ENCODE peak calls at places on chromosomes 4 and X, in five cellular contexts. R is GM23248, V is adrenal gland, Q is pancreas, H is hepatocyte. O is an unnamed sample. For H3K27me3, the result is how much of the 10 kb centered on the place peaks cover.

GRCh38 chr4:74317616-74318256 is 9.5 kb downstream of the EPGN start:
- DNase-seq in Q (no peak), V (no peak), R (peak), H (no peak), O (no peak)

GRCh38 chr4:5874811-5875465 is 17.9 kb downstream of the CRMP1 start:
- DNase-seq in V (no peak), Q (no peak), R (peak), H (no peak), O (no peak)

GRCh38 chrX:101539116-101539515 is 11.2 kb upstream of the ARMCX1 start:
- DNase-seq in R (no peak), V (no peak), H (no peak), Q (no peak), O (no peak)

GRCh38 chr4:45423876-45424275 is 697.5 kb upstream of the GNPDA2 start:
- DNase-seq in H (no peak), R (no peak), Q (no peak), V (no peak), O (no peak)

GRCh38 chr4:94954273-94954672 is 196.5 kb downstream of the BMPR1B start:
- DNase-seq in H (no peak), Q (no peak), V (no peak), R (no peak), O (no peak)

GRCh38 chr4:129342820-129343219 is 246.9 kb downstream of the C4orf33 start:
- DNase-seq in Q (no peak), R (peak), H (peak), V (no peak), O (no peak)

GRCh38 chr4:178577933-178578332 is 1135.7 kb upstream of the AGA start:
- DNase-seq in V (no peak), R (no peak), Q (no peak), H (no peak), O (peak)

GRCh38 chrX:123960956-123961267 is 594 bp upstream of the STAG2 start:
- DNase-seq in R (no peak), H (no peak), V (no peak), Q (no peak), O (no peak)

GRCh38 chr4:2781911-2782310 is 11.0 kb upstream of the SH3BP2 start:
- DNase-seq in H (no peak), Q (no peak), V (no peak), R (no peak), O (no peak)

GRCh38 chr4:133808151-133808550 is 393.4 kb downstream of the PABPC4L start:
- DNase-seq in Q (no peak), H (no peak), V (no peak), R (no peak), O (no peak)

GRCh38 chrX:64975491-64975890 is 759 bp downstream of the ZC4H2 start:
- DNase-seq in Q (peak), H (peak), R (peak), V (peak), O (peak)

GRCh38 chr4:76457885-76458284 is 22.9 kb downstream of the SHROOM3 start:
- DNase-seq in Q (no peak), V (no peak), R (no peak), H (peak), O (peak)

GRCh38 chrX:130351567-130351966 is 11.8 kb downstream of the SLC25A14 start:
- DNase-seq in Q (no peak), R (no peak), H (no peak), V (no peak), O (no peak)

GRCh38 chr4:155608231-155608885 is 58.3 kb upstream of the GUCY1A1 start:
- DNase-seq in H (no peak), V (no peak), R (peak), Q (no peak), O (no peak)

GRCh38 chrX:135505356-135505755 is 15.1 kb upstream of the INTS6L start:
- DNase-seq in Q (no peak), R (peak), H (no peak), V (no peak), O (no peak)

GRCh38 chr4:2247128-2248043 is 5.5 kb upstream of the HAUS3 start:
- DNase-seq in R (no peak), V (peak), H (peak), Q (peak), O (no peak)

GRCh38 chr4:58247792-58248191 is 1137.6 kb upstream of the IGFBP7 start:
- DNase-seq in R (no peak), V (no peak), Q (no peak), H (peak), O (peak)

GRCh38 chrX:112832481-112833095 is 8.0 kb downstream of the AMOT start:
- DNase-seq in V (no peak), R (peak), Q (peak), H (peak), O (no peak)

GRCh38 chrX:153882086-153882498 is 3.9 kb downstream of the L1CAM start:
- DNase-seq in H (no peak), R (peak), V (no peak), Q (no peak), O (no peak)

GRCh38 chr4:178387756-178388155 is 945.5 kb upstream of the AGA start:
- DNase-seq in V (no peak), R (no peak), Q (no peak), H (no peak), O (no peak)

GRCh38 chr4:101527186-101527585 is 179.9 kb upstream of the PPP3CA start:
- DNase-seq in Q (no peak), H (no peak), R (peak), V (no peak), O (no peak)

GRCh38 chr4:94641702-94642560 is 115.8 kb upstream of the BMPR1B start:
- DNase-seq in V (no peak), H (no peak), R (peak), Q (no peak), O (no peak)

GRCh38 chr4:74230902-74231499 is 73.1 kb downstream of the MTHFD2L start:
- DNase-seq in H (no peak), R (peak), Q (no peak), V (no peak), O (no peak)

GRCh38 chrX:17987783-17988182 is 126.7 kb upstream of the RAI2 start:
- DNase-seq in H (no peak), Q (no peak), R (no peak), V (no peak), O (no peak)

GRCh38 chr4:174080361-174080760 is 203.1 kb downstream of the FBXO8 start:
- DNase-seq in V (no peak), R (peak), Q (no peak), H (peak), O (no peak)

GRCh38 chr4:150114641-150115040 is 36.4 kb downstream of the DCLK2 start:
- DNase-seq in R (no peak), V (no peak), Q (no peak), H (no peak), O (no peak)

GRCh38 chr4:153393397-153393796 is 48.9 kb downstream of the MND1 start:
- DNase-seq in R (peak), H (peak), V (peak), Q (peak), O (no peak)

GRCh38 chrX:107025538-107025937 is 25.5 kb upstream of the MORC4 start:
- DNase-seq in H (peak), V (no peak), R (peak), Q (no peak), O (peak)

GRCh38 chrX:151624677-151625076 is 61.2 kb downstream of the PASD1 start:
- DNase-seq in R (no peak), Q (no peak), H (no peak), V (no peak), O (no peak)

GRCh38 chrX:1401611-1402430 is 9.9 kb upstream of the SLC25A6 start:
- DNase-seq in R (no peak), Q (no peak), H (no peak), V (no peak), O (no peak)

GRCh38 chrX:68909945-68910344 is 81.1 kb downstream of the EFNB1 start:
- DNase-seq in Q (no peak), V (no peak), H (no peak), R (no peak), O (no peak)

GRCh38 chr4:185017964-185018772 is at the start of gene HELT:
- DNase-seq in H (no peak), V (no peak), R (no peak), Q (no peak), O (no peak)

GRCh38 chr4:162075691-162076090 is 88.1 kb downstream of the FSTL5 start:
- DNase-seq in V (no peak), R (no peak), Q (no peak), H (no peak), O (no peak)

GRCh38 chr4:91837608-91838029 is 466.1 kb upstream of the GRID2 start:
- DNase-seq in V (no peak), H (peak), R (no peak), Q (no peak), O (no peak)

GRCh38 chr4:81757706-81758105 is 286.0 kb upstream of the RASGEF1B start:
- DNase-seq in Q (no peak), R (no peak), V (peak), H (no peak), O (no peak)

GRCh38 chr4:15779336-15779735 is 1.2 kb downstream of the CD38 start:
- DNase-seq in R (peak), V (peak), H (peak), Q (no peak), O (peak)

GRCh38 chr4:15778742-15779231 is 659 bp downstream of the CD38 start:
- DNase-seq in H (peak), R (peak), Q (peak), V (peak), O (peak)

GRCh38 chr4:15778191-15778741 is at the start of gene CD38:
- DNase-seq in H (peak), V (peak), Q (no peak), R (peak), O (no peak)

GRCh38 chr4:15781427-15782095 is 3.4 kb downstream of the CD38 start:
- DNase-seq in H (no peak), V (no peak), Q (no peak), R (no peak), O (no peak)

DNA sequence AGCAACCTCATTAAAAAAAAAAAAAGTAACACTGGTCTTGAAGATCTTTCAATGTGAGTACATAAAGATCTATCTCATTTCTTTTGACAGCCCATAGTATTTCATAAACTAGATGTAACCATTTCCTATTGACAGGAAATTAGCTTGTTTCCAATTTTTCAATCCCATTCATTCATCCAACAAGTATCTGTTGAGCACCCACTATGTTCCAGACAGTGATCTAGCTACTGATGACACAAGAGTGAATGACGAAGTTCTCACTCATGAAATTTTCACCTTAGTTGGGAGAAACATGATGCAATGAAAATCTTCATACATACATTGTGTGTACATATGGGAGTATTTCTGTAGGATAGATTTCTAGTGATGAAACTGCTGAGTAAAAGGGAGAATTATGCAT is 1.7 kb downstream of the CD38 start:
- DNase-seq in V (no peak), R (peak), H (no peak), Q (no peak), O (no peak)
- H3K27me3 ChIP-seq in V (under half), R (under half), H (half or more), Q (under half), O (under half)

DNA sequence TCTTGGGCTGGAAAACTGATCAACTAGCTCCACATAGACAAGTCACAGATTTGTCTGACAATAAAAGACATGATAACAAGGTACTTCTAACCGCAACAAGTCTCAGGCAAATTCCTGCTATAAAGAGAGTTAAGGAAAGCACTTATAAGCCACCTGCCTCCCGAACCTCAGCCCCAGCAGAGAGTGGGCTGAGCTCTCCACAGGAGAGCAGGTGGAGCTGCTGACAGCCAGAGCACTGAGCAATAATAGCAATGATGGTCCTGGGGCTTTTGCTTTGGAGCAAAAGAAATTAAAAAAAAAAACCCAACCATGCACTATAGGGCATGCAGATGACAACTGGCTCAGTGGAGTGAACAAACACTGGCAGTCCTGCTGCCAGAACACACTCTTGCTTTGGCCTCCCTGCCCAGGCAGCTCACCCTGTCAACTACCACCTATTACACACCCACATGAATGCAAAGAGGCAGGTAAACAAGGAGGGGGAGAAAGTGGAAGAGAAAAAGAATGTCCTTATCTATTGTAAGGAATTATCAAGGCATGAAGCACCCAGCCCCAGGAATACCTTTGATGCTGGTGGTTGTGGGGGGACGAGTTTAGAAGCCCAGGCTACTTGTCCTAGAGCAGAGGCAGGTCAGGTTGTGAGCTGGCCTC is 135.8 kb upstream of the DGKK start:
- DNase-seq in Q (no peak), R (no peak), H (no peak), V (no peak), O (no peak)
- H3K27me3 ChIP-seq in Q (under half), R (under half), H (under half), V (under half), O (under half)

DNA sequence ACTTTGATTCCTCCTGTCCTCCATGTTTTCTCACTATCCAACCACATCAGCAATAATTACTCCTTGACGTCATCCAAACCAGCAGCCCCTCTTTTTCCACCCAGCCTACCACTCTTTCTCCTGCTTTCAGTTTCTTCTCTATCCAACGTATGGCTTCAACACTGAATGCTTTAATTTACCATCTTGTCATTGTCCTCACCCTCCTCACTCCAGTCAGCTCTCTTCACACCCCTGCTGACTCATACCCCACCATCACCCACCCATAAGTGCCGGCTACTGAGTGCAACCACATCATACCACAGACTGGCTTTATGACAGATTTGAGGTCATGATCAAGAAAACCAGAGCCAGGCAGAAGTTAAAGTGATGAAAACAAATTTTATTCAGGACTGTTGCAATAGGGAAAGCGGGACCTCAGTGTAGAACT is 9.8 kb upstream of the ANXA5 start:
- DNase-seq in Q (no peak), R (peak), V (no peak), H (no peak), O (no peak)
- H3K27me3 ChIP-seq in Q (under half), R (under half), V (under half), H (under half), O (under half)

DNA sequence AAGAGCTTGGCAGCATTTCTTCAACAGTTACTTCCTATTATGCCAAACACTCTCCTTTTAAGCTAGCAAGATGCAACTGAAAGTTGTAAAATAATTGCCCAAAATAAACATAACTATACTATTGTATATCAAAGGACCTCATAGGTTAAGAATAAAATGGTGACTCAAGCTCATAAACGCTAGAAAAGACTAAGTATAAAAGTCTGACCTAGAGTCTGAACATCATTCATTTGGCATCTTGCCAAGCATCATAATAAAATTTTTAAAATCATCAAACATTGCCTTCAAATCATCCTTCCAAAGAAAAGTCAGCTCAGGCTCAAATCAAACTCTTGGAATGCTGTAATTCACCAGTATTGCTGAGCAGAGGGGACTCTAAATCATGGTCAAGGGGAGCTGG is 281.2 kb downstream of the QDPR start:
- DNase-seq in V (no peak), Q (no peak), R (peak), H (no peak), O (no peak)
- H3K27me3 ChIP-seq in V (under half), Q (under half), R (under half), H (under half), O (under half)

DNA sequence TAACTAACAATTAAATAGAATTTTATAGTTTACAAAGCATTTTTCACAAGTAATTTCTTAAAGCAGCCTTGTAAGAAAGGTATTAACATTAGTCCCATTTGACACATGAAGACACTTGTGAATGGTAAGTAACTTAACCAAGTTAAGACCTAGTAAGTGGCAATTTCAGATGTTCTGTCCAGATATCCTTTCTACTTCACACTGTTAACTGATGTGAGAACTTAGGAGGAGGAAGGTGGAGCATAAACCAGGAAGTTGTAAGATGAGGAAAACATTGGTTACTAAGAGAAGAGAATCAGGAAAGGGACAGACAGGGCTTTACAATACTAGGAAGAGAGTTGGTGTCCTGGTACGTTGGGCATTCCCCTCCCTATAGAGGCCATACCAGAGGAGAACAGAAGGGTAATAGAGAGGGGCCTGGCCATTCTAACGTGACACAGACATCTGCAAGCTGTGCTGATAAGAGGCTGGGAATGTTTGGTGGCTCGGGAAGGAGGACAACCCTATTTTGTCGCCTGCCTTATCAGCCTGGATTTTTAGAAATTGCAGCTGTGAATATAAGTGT is 53.7 kb upstream of the HPRT1 start:
- DNase-seq in V (no peak), H (peak), Q (no peak), R (no peak), O (no peak)
- H3K27me3 ChIP-seq in V (under half), H (under half), Q (under half), R (under half), O (under half)

DNA sequence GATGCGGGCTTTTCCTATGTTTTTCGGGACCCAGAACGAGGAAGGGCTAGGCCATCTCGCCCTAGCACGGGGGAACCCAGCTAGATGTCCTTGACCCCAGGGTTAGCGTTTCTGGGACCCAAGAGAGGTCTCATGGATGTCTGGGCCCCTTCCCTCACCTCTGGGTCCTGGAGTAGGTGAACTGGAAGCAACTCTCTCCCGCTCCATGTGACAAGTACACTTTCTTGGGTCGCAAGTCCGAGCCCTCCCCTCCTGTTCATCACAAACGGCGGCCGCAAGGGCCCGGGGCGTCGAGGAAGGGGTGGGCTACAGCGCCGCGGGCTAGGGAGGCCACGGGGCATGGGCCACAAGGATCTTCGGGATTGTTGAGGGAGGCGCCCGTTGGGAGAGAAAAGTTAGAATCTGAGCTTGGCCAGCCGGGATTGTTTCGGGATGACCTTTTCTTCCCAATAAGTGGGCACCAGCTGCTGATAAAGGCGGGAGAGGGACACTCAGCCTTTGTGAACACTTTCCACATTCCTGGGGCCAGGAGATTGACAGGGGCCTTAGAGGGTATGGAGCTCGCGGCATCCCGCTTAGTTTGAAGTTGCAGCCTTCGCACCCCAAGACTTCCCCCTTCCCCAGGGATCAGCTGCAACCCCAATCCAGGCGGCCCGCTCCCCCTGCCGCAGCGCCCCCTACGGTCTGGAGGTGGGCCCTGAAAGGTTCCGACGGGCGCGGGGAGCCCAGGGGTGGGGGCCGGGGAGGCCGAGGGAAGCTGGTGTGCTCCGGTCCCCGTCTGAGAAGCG is 137.0 kb upstream of the ZIC3 start:
- DNase-seq in R (no peak), Q (no peak), V (no peak), H (no peak), O (no peak)
- H3K27me3 ChIP-seq in R (under half), Q (half or more), V (under half), H (half or more), O (under half)

DNA sequence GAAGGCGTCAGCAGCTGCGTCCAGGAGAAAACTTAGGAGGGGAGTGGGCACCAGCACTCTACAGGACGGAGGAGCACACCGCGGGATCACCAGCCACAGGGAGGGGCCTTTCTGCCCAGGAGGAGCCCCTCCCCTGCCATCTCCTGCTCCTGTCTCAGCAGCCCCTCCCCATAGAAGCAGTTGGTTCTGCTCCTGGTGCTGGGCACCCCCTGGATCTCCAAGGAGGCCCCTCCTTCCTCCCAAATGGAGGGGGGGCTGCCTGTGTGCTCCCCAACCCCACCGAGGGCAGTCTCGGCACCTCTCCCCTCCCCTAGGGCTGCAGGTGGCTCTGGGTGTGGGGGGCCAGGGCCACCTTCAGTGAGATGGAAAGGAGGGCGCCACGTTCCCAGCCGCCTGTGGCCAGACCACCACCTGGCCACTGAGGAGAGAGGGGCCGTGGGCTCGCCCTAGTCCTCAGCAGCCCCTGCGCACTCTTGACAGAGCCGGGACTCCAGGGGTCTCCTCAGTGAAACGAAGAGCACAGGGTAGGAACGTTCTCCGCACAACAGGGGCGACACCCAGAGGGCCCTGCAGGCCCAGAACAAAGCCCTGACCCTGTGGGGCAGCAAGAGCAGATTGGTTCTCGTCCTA is 37.8 kb downstream of the CPLX1 start:
- DNase-seq in Q (no peak), V (no peak), H (no peak), R (no peak), O (no peak)
- H3K27me3 ChIP-seq in Q (under half), V (under half), H (under half), R (under half), O (under half)

O was measured in HAP-1.